ENCODE peak calls at places on chromosomes 16 and 17, in four cellular contexts. Z is K562, D is HepG2, A is SK-N-SH. M is an unnamed sample.

GRCh38 chr17:10754109-10754508 is 24.3 kb upstream of the TMEM220 start:
- DNase-seq in Z (peak), D (peak), A (peak), M (peak)

GRCh38 chr17:68057531-68057952 is 22.0 kb downstream of the KPNA2 start:
- DNase-seq in Z (no peak), D (no peak), A (peak), M (peak)

GRCh38 chr16:924063-924462 is 46.7 kb downstream of the LMF1 start:
- DNase-seq in Z (no peak), D (no peak), A (no peak), M (no peak)

GRCh38 chr16:85715169-85716015 is 26.6 kb upstream of the GINS2 start:
- DNase-seq in Z (no peak), D (no peak), A (no peak), M (no peak)

GRCh38 chr17:78532311-78532710 is 44.9 kb downstream of the DNAH17 start:
- DNase-seq in Z (no peak), D (no peak), A (no peak), M (no peak)

GRCh38 chr16:55136356-55136755 is 187.6 kb upstream of the IRX6 start:
- DNase-seq in Z (no peak), D (no peak), A (no peak), M (no peak)

GRCh38 chr17:45136846-45137560 is 1.5 kb downstream of the ACBD4 start:
- DNase-seq in Z (no peak), D (no peak), A (peak), M (no peak)

GRCh38 chr17:47720754-47721533 is 12.1 kb upstream of the TBX21 start:
- DNase-seq in Z (no peak), D (no peak), A (peak), M (peak)

GRCh38 chr16:85746431-85747227 is 4.3 kb downstream of the C16orf74 start:
- DNase-seq in Z (no peak), D (no peak), A (no peak), M (no peak)

GRCh38 chr17:17605083-17605746 is 13.7 kb upstream of the PEMT start:
- DNase-seq in Z (no peak), D (peak), A (no peak), M (no peak)

GRCh38 chr17:78915872-78916632 is 9.1 kb downstream of the TIMP2 start:
- DNase-seq in Z (no peak), D (no peak), A (no peak), M (no peak)

GRCh38 chr17:2814499-2815341 is 18.5 kb downstream of the RAP1GAP2 start:
- DNase-seq in Z (no peak), D (no peak), A (no peak), M (no peak)

GRCh38 chr17:4319221-4319620 is 47.3 kb downstream of the UBE2G1 start:
- DNase-seq in Z (no peak), D (no peak), A (no peak), M (no peak)

GRCh38 chr16:30948956-30949654 is at the start of gene ORAI3:
- DNase-seq in Z (peak), D (no peak), A (peak), M (peak)
- TF ChIP-seq FOXJ3 in Z (no peak), D (peak), A (no peak), M (no peak)

DNA sequence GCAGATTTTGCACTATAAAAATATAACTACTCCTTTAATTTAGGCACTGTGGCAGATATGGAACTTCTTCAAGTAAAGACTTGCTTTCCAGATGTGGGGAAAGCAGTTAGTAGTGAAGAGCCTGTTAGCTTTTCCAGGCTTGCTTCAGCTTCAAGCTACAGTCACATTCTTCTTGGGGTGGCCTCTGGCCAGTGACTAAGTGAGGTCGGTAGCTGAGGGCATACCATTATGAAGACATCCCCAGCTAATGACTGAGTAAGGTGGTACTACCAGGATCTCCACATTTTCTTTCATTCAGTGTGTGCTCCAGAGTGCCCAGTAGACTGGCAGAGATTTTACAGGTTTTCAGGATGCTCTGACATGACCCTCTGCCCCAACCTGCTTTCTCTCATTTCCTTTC is 167.1 kb upstream of the KIF2B start:
- DNase-seq in Z (no peak), D (no peak), A (no peak), M (no peak)
- TF ChIP-seq FOXJ3 in Z (no peak), D (no peak), A (no peak), M (no peak)

DNA sequence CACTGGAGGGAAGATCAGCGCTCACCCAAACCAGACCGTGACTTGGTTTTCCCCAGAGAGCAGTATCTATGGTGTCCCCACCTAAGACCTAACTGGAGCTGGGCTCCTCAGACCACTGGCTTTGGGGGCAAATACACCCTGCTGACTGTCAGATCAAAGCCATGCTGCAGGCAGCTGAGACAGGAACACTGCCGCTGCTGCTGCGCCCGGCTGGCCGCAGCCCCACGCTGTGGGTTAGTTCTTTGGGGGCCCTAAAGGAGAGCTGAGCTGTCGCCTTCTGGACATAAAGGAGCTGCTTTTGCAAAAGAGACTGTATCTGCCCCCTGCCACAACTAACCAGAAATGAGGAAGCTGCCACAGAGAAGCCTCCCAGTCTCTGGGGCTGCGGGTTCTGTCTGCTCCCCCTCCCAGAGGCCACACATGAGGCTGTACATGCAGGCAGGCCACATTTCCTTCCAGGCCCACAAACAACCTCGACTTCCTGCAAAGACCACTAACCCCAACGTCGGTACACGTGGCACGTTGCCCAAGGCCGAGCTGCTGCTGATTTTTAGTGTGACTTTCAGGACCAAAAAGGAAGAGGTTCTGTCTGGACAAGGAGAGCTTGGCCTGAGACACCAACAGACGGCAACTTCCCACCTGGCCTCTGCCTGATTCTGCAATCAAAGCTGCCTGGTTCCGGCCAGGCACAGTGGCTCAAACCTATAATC is 18.2 kb upstream of the ABR start:
- DNase-seq in Z (no peak), D (no peak), A (no peak), M (no peak)
- TF ChIP-seq FOXJ3 in Z (no peak), D (no peak), A (no peak), M (no peak)

DNA sequence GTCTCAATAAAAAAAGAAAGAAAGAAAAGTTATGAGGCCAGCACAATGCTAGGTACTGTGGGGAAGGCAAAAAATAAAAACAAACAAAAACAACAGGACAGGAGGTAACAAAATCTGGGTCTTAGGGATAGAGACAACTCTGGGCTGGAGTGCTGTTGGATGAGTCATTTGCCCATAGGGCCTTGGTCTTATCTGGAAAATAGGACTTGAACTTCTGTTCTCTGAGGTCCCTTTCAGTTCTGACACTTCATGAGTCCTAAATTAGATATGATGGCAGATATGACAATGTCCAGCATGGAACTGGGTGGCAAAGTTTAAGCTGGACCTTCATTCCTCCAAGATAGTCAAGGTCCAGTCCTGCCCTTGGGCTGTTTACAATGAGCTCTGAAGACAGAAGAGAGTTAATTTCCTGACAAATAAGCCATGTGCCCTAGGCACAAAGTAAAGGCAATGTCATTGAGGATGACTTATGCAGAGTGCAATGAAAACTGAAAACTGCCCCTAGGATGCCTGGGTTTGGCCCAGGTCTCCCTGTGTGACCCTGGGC is 8.9 kb upstream of the HDAC5 start:
- DNase-seq in Z (peak), D (no peak), A (no peak), M (no peak)
- TF ChIP-seq FOXJ3 in Z (no peak), D (no peak), A (no peak), M (no peak)

GRCh38 chr17:29021251-29021650 is 15.4 kb upstream of the SEZ6 start:
- DNase-seq in Z (no peak), D (no peak), A (no peak), M (no peak)
- TF ChIP-seq FOXJ3 in Z (no peak), D (no peak), A (no peak), M (no peak)

GRCh38 chr17:1469231-1469852 is 13.3 kb upstream of the CRK start:
- DNase-seq in Z (no peak), D (no peak), A (no peak), M (no peak)

GRCh38 chr17:1470774-1471462 is 14.9 kb upstream of the CRK start:
- DNase-seq in Z (no peak), D (no peak), A (no peak), M (no peak)

GRCh38 chr17:1467258-1467657 is 11.2 kb upstream of the CRK start:
- DNase-seq in Z (no peak), D (no peak), A (peak), M (no peak)

GRCh38 chr17:1470071-1470773 is 14.2 kb upstream of the CRK start:
- DNase-seq in Z (no peak), D (no peak), A (no peak), M (no peak)

GRCh38 chr17:1467898-1468492 is 12.0 kb upstream of the CRK start:
- DNase-seq in Z (no peak), D (peak), A (no peak), M (peak)
- TF ChIP-seq FOXJ3 in Z (no peak), D (no peak), A (no peak), M (no peak)

M was measured in WTC11.